ENCODE peak calls at places on chromosomes 7 and 10, in eight cellular contexts. One of them, this sample, is unnamed. For H3K9me3, the result is how much of the 10 kb centered on the place peaks cover.

GRCh38 chr7:30904566-30904965 is 7.1 kb upstream of the AQP1 start:
- DNase-seq in heart right ventricle: no peak
- DNase-seq in naive thymus-derived CD4-positive, alpha-beta T cell: no peak
- DNase-seq in SJSA1: no peak
- DNase-seq in ovary: no peak
- DNase-seq in AG04450: no peak
- DNase-seq in PC-3: no peak
- DNase-seq in GM23248: no peak
- DNase-seq in this sample: no peak

GRCh38 chr10:3811331-3811870 is 26.4 kb upstream of the KLF6 start:
- DNase-seq in heart right ventricle: peak
- DNase-seq in naive thymus-derived CD4-positive, alpha-beta T cell: peak
- DNase-seq in SJSA1: peak
- DNase-seq in ovary: no peak
- DNase-seq in AG04450: no peak
- DNase-seq in PC-3: peak
- DNase-seq in GM23248: peak
- DNase-seq in this sample: peak

GRCh38 chr7:10940748-10941358 is 32.8 kb upstream of the PHF14 start:
- DNase-seq in heart right ventricle: no peak
- DNase-seq in naive thymus-derived CD4-positive, alpha-beta T cell: peak
- DNase-seq in SJSA1: no peak
- DNase-seq in ovary: no peak
- DNase-seq in AG04450: no peak
- DNase-seq in PC-3: peak
- DNase-seq in GM23248: no peak
- DNase-seq in this sample: no peak

GRCh38 chr10:81426722-81427121 is 448.3 kb upstream of the NRG3 start:
- DNase-seq in heart right ventricle: no peak
- DNase-seq in naive thymus-derived CD4-positive, alpha-beta T cell: no peak
- DNase-seq in SJSA1: no peak
- DNase-seq in ovary: no peak
- DNase-seq in AG04450: no peak
- DNase-seq in PC-3: no peak
- DNase-seq in GM23248: no peak
- DNase-seq in this sample: no peak

GRCh38 chr10:132921818-132922807 is 20.3 kb downstream of the CFAP46 start:
- DNase-seq in heart right ventricle: no peak
- DNase-seq in naive thymus-derived CD4-positive, alpha-beta T cell: no peak
- DNase-seq in SJSA1: no peak
- DNase-seq in ovary: no peak
- DNase-seq in AG04450: no peak
- DNase-seq in PC-3: no peak
- DNase-seq in GM23248: no peak
- DNase-seq in this sample: no peak

GRCh38 chr7:50336909-50337703 is 32.6 kb downstream of the IKZF1 start:
- DNase-seq in heart right ventricle: no peak
- DNase-seq in naive thymus-derived CD4-positive, alpha-beta T cell: no peak
- DNase-seq in SJSA1: no peak
- DNase-seq in ovary: no peak
- DNase-seq in AG04450: no peak
- DNase-seq in PC-3: no peak
- DNase-seq in GM23248: no peak
- DNase-seq in this sample: no peak

GRCh38 chr7:1152492-1152891 is 7.5 kb downstream of the ZFAND2A start:
- DNase-seq in heart right ventricle: no peak
- DNase-seq in naive thymus-derived CD4-positive, alpha-beta T cell: no peak
- DNase-seq in SJSA1: no peak
- DNase-seq in ovary: no peak
- DNase-seq in AG04450: no peak
- DNase-seq in PC-3: no peak
- DNase-seq in GM23248: no peak
- DNase-seq in this sample: no peak

GRCh38 chr7:35254496-35255416 is 856 bp upstream of the TBX20 start:
- DNase-seq in heart right ventricle: no peak
- DNase-seq in naive thymus-derived CD4-positive, alpha-beta T cell: no peak
- DNase-seq in SJSA1: no peak
- DNase-seq in ovary: no peak
- DNase-seq in AG04450: no peak
- DNase-seq in PC-3: no peak
- DNase-seq in GM23248: no peak
- DNase-seq in this sample: no peak

GRCh38 chr10:5559642-5560141 is 34.9 kb downstream of the CALML3 start:
- DNase-seq in heart right ventricle: no peak
- DNase-seq in naive thymus-derived CD4-positive, alpha-beta T cell: no peak
- DNase-seq in SJSA1: peak
- DNase-seq in ovary: peak
- DNase-seq in AG04450: no peak
- DNase-seq in PC-3: peak
- DNase-seq in GM23248: peak
- DNase-seq in this sample: no peak

GRCh38 chr10:133123746-133124356 is 36.1 kb downstream of the ADGRA1 start:
- DNase-seq in heart right ventricle: no peak
- DNase-seq in naive thymus-derived CD4-positive, alpha-beta T cell: no peak
- DNase-seq in SJSA1: no peak
- DNase-seq in ovary: no peak
- DNase-seq in AG04450: no peak
- DNase-seq in PC-3: no peak
- DNase-seq in GM23248: no peak
- DNase-seq in this sample: peak

GRCh38 chr7:81297317-81297716 is 378.5 kb upstream of the SEMA3C start:
- DNase-seq in heart right ventricle: no peak
- DNase-seq in naive thymus-derived CD4-positive, alpha-beta T cell: no peak
- DNase-seq in SJSA1: no peak
- DNase-seq in ovary: no peak
- DNase-seq in AG04450: no peak
- DNase-seq in PC-3: no peak
- DNase-seq in GM23248: peak
- DNase-seq in this sample: no peak

GRCh38 chr10:71667374-71667750 is 52.2 kb downstream of the C10orf105 start:
- DNase-seq in heart right ventricle: no peak
- DNase-seq in naive thymus-derived CD4-positive, alpha-beta T cell: peak
- DNase-seq in SJSA1: no peak
- DNase-seq in ovary: no peak
- DNase-seq in AG04450: no peak
- DNase-seq in PC-3: no peak
- DNase-seq in GM23248: no peak
- DNase-seq in this sample: no peak

GRCh38 chr7:156111-157007 is 36.0 kb upstream of the FAM20C start:
- DNase-seq in heart right ventricle: no peak
- DNase-seq in naive thymus-derived CD4-positive, alpha-beta T cell: no peak
- DNase-seq in SJSA1: no peak
- DNase-seq in ovary: no peak
- DNase-seq in AG04450: no peak
- DNase-seq in PC-3: no peak
- DNase-seq in GM23248: no peak
- DNase-seq in this sample: no peak

GRCh38 chr7:5425507-5426225 is 2.0 kb upstream of the TNRC18 start:
- DNase-seq in heart right ventricle: peak
- DNase-seq in naive thymus-derived CD4-positive, alpha-beta T cell: no peak
- DNase-seq in SJSA1: peak
- DNase-seq in ovary: peak
- DNase-seq in AG04450: peak
- DNase-seq in PC-3: peak
- DNase-seq in GM23248: peak
- DNase-seq in this sample: no peak

GRCh38 chr10:113111900-113112853 is 162.1 kb downstream of the TCF7L2 start:
- DNase-seq in heart right ventricle: no peak
- DNase-seq in naive thymus-derived CD4-positive, alpha-beta T cell: no peak
- DNase-seq in SJSA1: no peak
- DNase-seq in ovary: no peak
- DNase-seq in AG04450: no peak
- DNase-seq in PC-3: no peak
- DNase-seq in GM23248: peak
- DNase-seq in this sample: no peak

GRCh38 chr7:24965831-24966708 is 13.9 kb downstream of the OSBPL3 start:
- DNase-seq in heart right ventricle: no peak
- DNase-seq in naive thymus-derived CD4-positive, alpha-beta T cell: no peak
- DNase-seq in SJSA1: peak
- DNase-seq in ovary: no peak
- DNase-seq in AG04450: no peak
- DNase-seq in PC-3: peak
- DNase-seq in GM23248: no peak
- DNase-seq in this sample: no peak

GRCh38 chr7:2936301-2936700 is 92.2 kb upstream of the GNA12 start:
- DNase-seq in heart right ventricle: no peak
- DNase-seq in naive thymus-derived CD4-positive, alpha-beta T cell: no peak
- DNase-seq in SJSA1: no peak
- DNase-seq in ovary: no peak
- DNase-seq in AG04450: no peak
- DNase-seq in PC-3: no peak
- DNase-seq in GM23248: no peak
- DNase-seq in this sample: no peak

GRCh38 chr7:36440880-36441279 is 51.2 kb downstream of the ANLN start:
- DNase-seq in heart right ventricle: no peak
- DNase-seq in naive thymus-derived CD4-positive, alpha-beta T cell: peak
- DNase-seq in SJSA1: no peak
- DNase-seq in ovary: no peak
- DNase-seq in AG04450: no peak
- DNase-seq in PC-3: peak
- DNase-seq in GM23248: peak
- DNase-seq in this sample: no peak

GRCh38 chr7:112137141-112138101 is 68.8 kb downstream of the DOCK4 start:
- DNase-seq in heart right ventricle: no peak
- DNase-seq in naive thymus-derived CD4-positive, alpha-beta T cell: no peak
- DNase-seq in SJSA1: no peak
- DNase-seq in ovary: no peak
- DNase-seq in AG04450: no peak
- DNase-seq in PC-3: peak
- DNase-seq in GM23248: no peak
- DNase-seq in this sample: no peak

GRCh38 chr10:117175215-117175900 is 21.9 kb upstream of the KCNK18 start:
- DNase-seq in heart right ventricle: no peak
- DNase-seq in naive thymus-derived CD4-positive, alpha-beta T cell: no peak
- DNase-seq in SJSA1: no peak
- DNase-seq in ovary: peak
- DNase-seq in AG04450: no peak
- DNase-seq in PC-3: no peak
- DNase-seq in GM23248: no peak
- DNase-seq in this sample: peak

GRCh38 chr7:158267737-158268435 is 319.7 kb downstream of the PTPRN2 start:
- DNase-seq in heart right ventricle: no peak
- DNase-seq in naive thymus-derived CD4-positive, alpha-beta T cell: no peak
- DNase-seq in SJSA1: no peak
- DNase-seq in ovary: no peak
- DNase-seq in AG04450: no peak
- DNase-seq in PC-3: no peak
- DNase-seq in GM23248: no peak
- DNase-seq in this sample: no peak

GRCh38 chr7:158270856-158271413 is 316.7 kb downstream of the PTPRN2 start:
- DNase-seq in heart right ventricle: no peak
- DNase-seq in naive thymus-derived CD4-positive, alpha-beta T cell: no peak
- DNase-seq in SJSA1: no peak
- DNase-seq in ovary: no peak
- DNase-seq in AG04450: no peak
- DNase-seq in PC-3: no peak
- DNase-seq in GM23248: no peak
- DNase-seq in this sample: no peak

GRCh38 chr7:158270106-158270775 is 317.4 kb downstream of the PTPRN2 start:
- DNase-seq in heart right ventricle: no peak
- DNase-seq in naive thymus-derived CD4-positive, alpha-beta T cell: no peak
- DNase-seq in SJSA1: no peak
- DNase-seq in ovary: no peak
- DNase-seq in AG04450: no peak
- DNase-seq in PC-3: no peak
- DNase-seq in GM23248: no peak
- DNase-seq in this sample: no peak

GRCh38 chr7:158266817-158267736 is 320.5 kb downstream of the PTPRN2 start:
- DNase-seq in heart right ventricle: no peak
- DNase-seq in naive thymus-derived CD4-positive, alpha-beta T cell: no peak
- DNase-seq in SJSA1: no peak
- DNase-seq in ovary: no peak
- DNase-seq in AG04450: no peak
- DNase-seq in PC-3: no peak
- DNase-seq in GM23248: no peak
- DNase-seq in this sample: no peak

GRCh38 chr7:158268851-158269535 is 318.6 kb downstream of the PTPRN2 start:
- DNase-seq in heart right ventricle: no peak
- DNase-seq in naive thymus-derived CD4-positive, alpha-beta T cell: no peak
- DNase-seq in SJSA1: no peak
- DNase-seq in ovary: no peak
- DNase-seq in AG04450: no peak
- DNase-seq in PC-3: no peak
- DNase-seq in GM23248: no peak
- DNase-seq in this sample: no peak
- H3K9me3 ChIP-seq in heart right ventricle: under half
- H3K9me3 ChIP-seq in naive thymus-derived CD4-positive, alpha-beta T cell: under half
- H3K9me3 ChIP-seq in SJSA1: under half
- H3K9me3 ChIP-seq in ovary: under half
- H3K9me3 ChIP-seq in AG04450: half or more
- H3K9me3 ChIP-seq in PC-3: under half
- H3K9me3 ChIP-seq in GM23248: under half
- H3K9me3 ChIP-seq in this sample: under half

DNA sequence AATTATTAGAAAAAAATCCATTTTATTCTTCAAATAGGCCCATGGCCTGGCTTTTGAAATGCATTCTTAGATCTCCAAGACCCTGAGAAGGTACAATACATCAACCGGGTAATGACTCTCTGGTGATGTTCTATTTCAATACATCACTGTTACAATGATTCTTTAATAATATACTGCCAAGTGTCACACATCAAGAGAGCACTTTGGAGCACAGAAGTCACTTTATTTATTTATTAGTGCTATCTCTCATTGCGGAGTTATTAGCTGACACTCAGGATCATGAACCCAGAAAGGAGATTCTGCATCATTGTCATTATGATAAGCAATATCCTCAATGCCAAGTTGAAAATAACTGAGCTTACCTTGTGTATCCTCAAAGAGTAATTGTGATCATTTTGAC is 748.5 kb upstream of the MBL2 start:
- DNase-seq in heart right ventricle: no peak
- DNase-seq in naive thymus-derived CD4-positive, alpha-beta T cell: no peak
- DNase-seq in SJSA1: no peak
- DNase-seq in ovary: no peak
- DNase-seq in AG04450: no peak
- DNase-seq in PC-3: no peak
- DNase-seq in GM23248: no peak
- DNase-seq in this sample: no peak
- H3K9me3 ChIP-seq in heart right ventricle: under half
- H3K9me3 ChIP-seq in naive thymus-derived CD4-positive, alpha-beta T cell: under half
- H3K9me3 ChIP-seq in SJSA1: under half
- H3K9me3 ChIP-seq in ovary: under half
- H3K9me3 ChIP-seq in AG04450: under half
- H3K9me3 ChIP-seq in PC-3: under half
- H3K9me3 ChIP-seq in GM23248: under half
- H3K9me3 ChIP-seq in this sample: under half

GRCh38 chr10:38102889-38103288 is 8.8 kb downstream of the ZNF37A start:
- DNase-seq in heart right ventricle: no peak
- DNase-seq in naive thymus-derived CD4-positive, alpha-beta T cell: no peak
- DNase-seq in SJSA1: no peak
- DNase-seq in ovary: no peak
- DNase-seq in AG04450: no peak
- DNase-seq in PC-3: no peak
- DNase-seq in GM23248: peak
- DNase-seq in this sample: no peak

GRCh38 chr10:38103754-38104153 is 9.6 kb downstream of the ZNF37A start:
- DNase-seq in heart right ventricle: no peak
- DNase-seq in naive thymus-derived CD4-positive, alpha-beta T cell: no peak
- DNase-seq in SJSA1: no peak
- DNase-seq in ovary: no peak
- DNase-seq in AG04450: no peak
- DNase-seq in PC-3: no peak
- DNase-seq in GM23248: no peak
- DNase-seq in this sample: no peak
- H3K9me3 ChIP-seq in heart right ventricle: half or more
- H3K9me3 ChIP-seq in naive thymus-derived CD4-positive, alpha-beta T cell: under half
- H3K9me3 ChIP-seq in SJSA1: under half
- H3K9me3 ChIP-seq in ovary: under half
- H3K9me3 ChIP-seq in AG04450: under half
- H3K9me3 ChIP-seq in PC-3: under half
- H3K9me3 ChIP-seq in GM23248: under half
- H3K9me3 ChIP-seq in this sample: under half

GRCh38 chr7:92534572-92534971 is 6.0 kb downstream of the RBM48 start:
- DNase-seq in heart right ventricle: no peak
- DNase-seq in naive thymus-derived CD4-positive, alpha-beta T cell: no peak
- DNase-seq in SJSA1: no peak
- DNase-seq in ovary: no peak
- DNase-seq in AG04450: no peak
- DNase-seq in PC-3: no peak
- DNase-seq in GM23248: no peak
- DNase-seq in this sample: no peak
- H3K9me3 ChIP-seq in heart right ventricle: under half
- H3K9me3 ChIP-seq in naive thymus-derived CD4-positive, alpha-beta T cell: under half
- H3K9me3 ChIP-seq in SJSA1: under half
- H3K9me3 ChIP-seq in ovary: under half
- H3K9me3 ChIP-seq in AG04450: under half
- H3K9me3 ChIP-seq in PC-3: under half
- H3K9me3 ChIP-seq in GM23248: under half
- H3K9me3 ChIP-seq in this sample: under half